ENCODE peak calls at places on chromosomes 3 and 15, in five cellular contexts. One of them, this sample, is unnamed.

GRCh38 chr3:140636452-140637138 is 41.3 kb upstream of the TRIM42 start:
- DNase-seq in dermis microvascular lymphatic vessel endothelial cell: peak
- DNase-seq in astrocyte: no peak
- DNase-seq in posterior vena cava: no peak
- DNase-seq in B cell: no peak
- DNase-seq in this sample: no peak

GRCh38 chr3:155428558-155428957 is 135.1 kb upstream of the STRIT1 start:
- DNase-seq in astrocyte: peak
- DNase-seq in B cell: no peak
- DNase-seq in posterior vena cava: no peak
- DNase-seq in dermis microvascular lymphatic vessel endothelial cell: no peak
- DNase-seq in this sample: no peak

GRCh38 chr3:17110665-17111396 is 226.1 kb downstream of the PLCL2 start:
- DNase-seq in dermis microvascular lymphatic vessel endothelial cell: no peak
- DNase-seq in astrocyte: no peak
- DNase-seq in posterior vena cava: no peak
- DNase-seq in B cell: peak
- DNase-seq in this sample: no peak

GRCh38 chr15:40803688-40804087 is 3.2 kb upstream of the ZFYVE19 start:
- DNase-seq in posterior vena cava: no peak
- DNase-seq in dermis microvascular lymphatic vessel endothelial cell: no peak
- DNase-seq in astrocyte: no peak
- DNase-seq in B cell: no peak
- DNase-seq in this sample: no peak

GRCh38 chr3:11335056-11335608 is 62.9 kb downstream of the ATG7 start:
- DNase-seq in astrocyte: peak
- DNase-seq in B cell: peak
- DNase-seq in posterior vena cava: no peak
- DNase-seq in dermis microvascular lymphatic vessel endothelial cell: peak
- DNase-seq in this sample: peak

GRCh38 chr3:40623567-40623966 is 98.8 kb downstream of the ZNF621 start:
- DNase-seq in posterior vena cava: no peak
- DNase-seq in astrocyte: peak
- DNase-seq in B cell: peak
- DNase-seq in dermis microvascular lymphatic vessel endothelial cell: no peak
- DNase-seq in this sample: no peak

GRCh38 chr15:101045835-101046691 is 126.9 kb downstream of the LRRK1 start:
- DNase-seq in posterior vena cava: peak
- DNase-seq in B cell: no peak
- DNase-seq in dermis microvascular lymphatic vessel endothelial cell: no peak
- DNase-seq in astrocyte: no peak
- DNase-seq in this sample: peak

GRCh38 chr15:80461370-80462060 is 57.3 kb downstream of the ARNT2 start:
- DNase-seq in posterior vena cava: no peak
- DNase-seq in astrocyte: no peak
- DNase-seq in B cell: no peak
- DNase-seq in dermis microvascular lymphatic vessel endothelial cell: no peak
- DNase-seq in this sample: no peak

GRCh38 chr15:48696627-48697312 is 51.3 kb upstream of the FBN1 start:
- DNase-seq in astrocyte: peak
- DNase-seq in posterior vena cava: no peak
- DNase-seq in B cell: no peak
- DNase-seq in dermis microvascular lymphatic vessel endothelial cell: peak
- DNase-seq in this sample: no peak

GRCh38 chr15:59180946-59181345 is 25.7 kb upstream of the LDHAL6B start:
- DNase-seq in dermis microvascular lymphatic vessel endothelial cell: peak
- DNase-seq in posterior vena cava: no peak
- DNase-seq in astrocyte: peak
- DNase-seq in B cell: no peak
- DNase-seq in this sample: no peak

GRCh38 chr3:154775821-154776548 is 304.1 kb upstream of the MME start:
- DNase-seq in astrocyte: no peak
- DNase-seq in B cell: no peak
- DNase-seq in posterior vena cava: no peak
- DNase-seq in dermis microvascular lymphatic vessel endothelial cell: no peak
- DNase-seq in this sample: no peak

GRCh38 chr3:59052803-59053411 is 3.1 kb upstream of the CFAP20DC start:
- DNase-seq in dermis microvascular lymphatic vessel endothelial cell: peak
- DNase-seq in B cell: peak
- DNase-seq in astrocyte: peak
- DNase-seq in posterior vena cava: no peak
- DNase-seq in this sample: no peak

GRCh38 chr3:106589306-106589942 is 720.6 kb upstream of the CBLB start:
- DNase-seq in astrocyte: peak
- DNase-seq in dermis microvascular lymphatic vessel endothelial cell: no peak
- DNase-seq in posterior vena cava: no peak
- DNase-seq in B cell: no peak
- DNase-seq in this sample: no peak

GRCh38 chr15:84699538-84700191 is 16.3 kb downstream of the SEC11A start:
- DNase-seq in B cell: no peak
- DNase-seq in dermis microvascular lymphatic vessel endothelial cell: no peak
- DNase-seq in astrocyte: no peak
- DNase-seq in posterior vena cava: no peak
- DNase-seq in this sample: no peak

GRCh38 chr15:74243431-74243830 is 7.3 kb downstream of the CCDC33 start:
- DNase-seq in dermis microvascular lymphatic vessel endothelial cell: no peak
- DNase-seq in B cell: no peak
- DNase-seq in astrocyte: no peak
- DNase-seq in posterior vena cava: no peak
- DNase-seq in this sample: no peak

GRCh38 chr15:83108266-83109219 is 1.1 kb downstream of the TM6SF1 start:
- DNase-seq in posterior vena cava: peak
- DNase-seq in B cell: peak
- DNase-seq in astrocyte: no peak
- DNase-seq in dermis microvascular lymphatic vessel endothelial cell: peak
- DNase-seq in this sample: peak

GRCh38 chr3:129323651-129324294 is 45.1 kb downstream of the HMCES start:
- DNase-seq in posterior vena cava: no peak
- DNase-seq in B cell: peak
- DNase-seq in astrocyte: no peak
- DNase-seq in dermis microvascular lymphatic vessel endothelial cell: no peak
- DNase-seq in this sample: no peak

GRCh38 chr15:65939901-65940617 is 70.8 kb downstream of the RAB11A start:
- DNase-seq in posterior vena cava: no peak
- DNase-seq in B cell: no peak
- DNase-seq in dermis microvascular lymphatic vessel endothelial cell: peak
- DNase-seq in astrocyte: peak
- DNase-seq in this sample: peak

GRCh38 chr3:106929081-106929480 is 448.2 kb upstream of the CCDC54 start:
- DNase-seq in astrocyte: no peak
- DNase-seq in B cell: no peak
- DNase-seq in posterior vena cava: no peak
- DNase-seq in dermis microvascular lymphatic vessel endothelial cell: no peak
- DNase-seq in this sample: no peak

GRCh38 chr3:122146466-122146865 is 37.0 kb upstream of the CASR start:
- DNase-seq in B cell: no peak
- DNase-seq in dermis microvascular lymphatic vessel endothelial cell: no peak
- DNase-seq in posterior vena cava: no peak
- DNase-seq in astrocyte: no peak
- DNase-seq in this sample: no peak

GRCh38 chr3:48434591-48435222 is 4.8 kb upstream of the PLXNB1 start:
- DNase-seq in B cell: no peak
- DNase-seq in astrocyte: no peak
- DNase-seq in dermis microvascular lymphatic vessel endothelial cell: no peak
- DNase-seq in posterior vena cava: peak
- DNase-seq in this sample: no peak

GRCh38 chr3:192942625-192943024 is 25.0 kb upstream of the MB21D2 start:
- DNase-seq in dermis microvascular lymphatic vessel endothelial cell: no peak
- DNase-seq in astrocyte: no peak
- DNase-seq in posterior vena cava: no peak
- DNase-seq in B cell: no peak
- DNase-seq in this sample: no peak

GRCh38 chr15:38705421-38706219 is 141.0 kb upstream of the RASGRP1 start:
- DNase-seq in posterior vena cava: no peak
- DNase-seq in astrocyte: no peak
- DNase-seq in B cell: no peak
- DNase-seq in dermis microvascular lymphatic vessel endothelial cell: peak
- DNase-seq in this sample: no peak

GRCh38 chr15:56249080-56249479 is 5.4 kb upstream of the RFX7 start:
- DNase-seq in astrocyte: peak
- DNase-seq in dermis microvascular lymphatic vessel endothelial cell: peak
- DNase-seq in B cell: peak
- DNase-seq in posterior vena cava: no peak
- DNase-seq in this sample: no peak

GRCh38 chr3:16510620-16511319 is 2.7 kb downstream of the RFTN1 start:
- DNase-seq in posterior vena cava: no peak
- DNase-seq in astrocyte: no peak
- DNase-seq in dermis microvascular lymphatic vessel endothelial cell: no peak
- DNase-seq in B cell: no peak
- DNase-seq in this sample: no peak

GRCh38 chr15:52709172-52709979 is 30.2 kb upstream of the ATOSA start:
- DNase-seq in B cell: peak
- DNase-seq in astrocyte: no peak
- DNase-seq in dermis microvascular lymphatic vessel endothelial cell: no peak
- DNase-seq in posterior vena cava: no peak
- DNase-seq in this sample: peak

This sample was measured in mucosa of gallbladder.